ENCODE peak calls at places on chromosomes 12 and 14, in five cellular contexts. Z is RWPE1; H is CD8-positive, alpha-beta T cell; Q is esophagus squamous epithelium; A is HCT116. V is an unnamed sample.

GRCh38 chr12:67943295-67943892 is 45.9 kb upstream of the IFNG-AS1 start:
- DNase-seq in Z (peak; percentile 55), H (peak; percentile 69), Q (no peak), A (peak; percentile 39), V (peak; percentile 30)

GRCh38 chr12:107296681-107297086 is 203.3 kb upstream of the CRY1 start:
- DNase-seq in Z (peak; percentile 88), H (no peak), Q (no peak), A (no peak), V (no peak)

GRCh38 chr14:99199854-99200653 is 71.9 kb downstream of the BCL11B start:
- DNase-seq in Z (no peak), H (no peak), Q (no peak), A (no peak), V (no peak)

GRCh38 chr14:32588448-32589320 is 259.6 kb downstream of the AKAP6 start:
- DNase-seq in Z (no peak), H (no peak), Q (no peak), A (peak; percentile 16), V (no peak)

GRCh38 chr14:103427485-103428443 is 42.5 kb downstream of the MARK3 start:
- DNase-seq in Z (no peak), H (no peak), Q (no peak), A (no peak), V (no peak)

GRCh38 chr14:22821193-22822016 is 6.2 kb upstream of the SLC7A7 start:
- DNase-seq in Z (no peak), H (no peak), Q (no peak), A (no peak), V (no peak)

GRCh38 chr12:94148841-94149780 is 734 bp downstream of the PLXNC1 start:
- DNase-seq in Z (no peak), H (peak; percentile 50), Q (no peak), A (no peak), V (no peak)

GRCh38 chr12:225012-225411 is 11.1 kb upstream of the SLC6A12 start:
- DNase-seq in Z (no peak), H (no peak), Q (no peak), A (no peak), V (no peak)

GRCh38 chr14:60865378-60866127 is 115.3 kb downstream of the TRMT5 start:
- DNase-seq in Z (no peak), H (no peak), Q (no peak), A (no peak), V (no peak)

GRCh38 chr12:46915082-46915481 is 89.3 kb upstream of the SLC38A4 start:
- DNase-seq in Z (no peak), H (no peak), Q (no peak), A (no peak), V (no peak)

GRCh38 chr14:72457641-72458040 is 436.3 kb downstream of the DPF3 start:
- DNase-seq in Z (peak; percentile 59), H (no peak), Q (no peak), A (no peak), V (no peak)

GRCh38 chr12:45354399-45354798 is 138.5 kb downstream of the ANO6 start:
- DNase-seq in Z (no peak), H (no peak), Q (no peak), A (no peak), V (no peak)

GRCh38 chr14:68840454-68840853 is 47.6 kb upstream of the ZFP36L1 start:
- DNase-seq in Z (no peak), H (no peak), Q (no peak), A (no peak), V (no peak)

GRCh38 chr14:101845496-101845895 is 84.0 kb downstream of the PPP2R5C start:
- DNase-seq in Z (no peak), H (no peak), Q (no peak), A (no peak), V (no peak)

GRCh38 chr14:74407021-74407800 is 18.8 kb downstream of the SYNDIG1L start:
- DNase-seq in Z (no peak), H (no peak), Q (no peak), A (no peak), V (no peak)

GRCh38 chr12:19021240-19021639 is 108.3 kb upstream of the PLEKHA5 start:
- DNase-seq in Z (no peak), H (no peak), Q (no peak), A (no peak), V (no peak)

GRCh38 chr12:132506730-132507538 is 17.0 kb downstream of the FBRSL1 start:
- DNase-seq in Z (no peak), H (peak; percentile 63), Q (no peak), A (no peak), V (no peak)

GRCh38 chr14:102683399-102684275 is 91.2 kb downstream of the RCOR1 start:
- DNase-seq in Z (no peak), H (no peak), Q (no peak), A (no peak), V (no peak)

GRCh38 chr12:92987362-92987761 is 58.3 kb upstream of the EEA1 start:
- DNase-seq in Z (peak; percentile 57), H (no peak), Q (no peak), A (peak; percentile 42), V (no peak)
- H3K27ac ChIP-seq in Z (no peak overlapping the region), H (no peak overlapping the region), Q (peak overlapping the region; percentile 18), A (no peak overlapping the region), V (no peak overlapping the region)

GRCh38 chr12:118375348-118375747 is 1.0 kb upstream of the SUDS3 start:
- DNase-seq in Z (no peak), H (no peak), Q (no peak), A (no peak), V (no peak)

GRCh38 chr12:118372541-118373495 is at the start of gene TAOK3:
- DNase-seq in Z (peak; percentile 96), H (peak; percentile 96), Q (peak; percentile 99), A (peak; percentile 97), V (peak; percentile 99)

GRCh38 chr12:118373628-118374027 is 921 bp upstream of the TAOK3 start:
- DNase-seq in Z (no peak), H (no peak), Q (no peak), A (no peak), V (no peak)

GRCh38 chr12:118374909-118375308 is 1.4 kb upstream of the SUDS3 start:
- DNase-seq in Z (no peak), H (no peak), Q (no peak), A (no peak), V (no peak)

GRCh38 chr12:118374126-118374725 is 1.5 kb upstream of the TAOK3 start:
- DNase-seq in Z (no peak), H (no peak), Q (no peak), A (no peak), V (no peak)
- H3K27ac ChIP-seq in Z (no peak overlapping the region), H (no peak overlapping the region), Q (no peak overlapping the region), A (no peak overlapping the region), V (peak overlapping the region; percentile 5)

GRCh38 chr12:64222011-64222765 is at the start of gene KICS2:
- DNase-seq in Z (peak; percentile 90), H (peak; percentile 88), Q (peak; percentile 55), A (peak; percentile 92), V (peak; percentile 87)
- H3K27ac ChIP-seq in Z (peak within 1 kb of the TSS; percentile 79), H (peak within 1 kb of the TSS; percentile 95), Q (peak within 1 kb of the TSS; percentile 90), A (peak within 1 kb of the TSS; percentile 69), V (peak within 1 kb of the TSS; percentile 94)

DNA sequence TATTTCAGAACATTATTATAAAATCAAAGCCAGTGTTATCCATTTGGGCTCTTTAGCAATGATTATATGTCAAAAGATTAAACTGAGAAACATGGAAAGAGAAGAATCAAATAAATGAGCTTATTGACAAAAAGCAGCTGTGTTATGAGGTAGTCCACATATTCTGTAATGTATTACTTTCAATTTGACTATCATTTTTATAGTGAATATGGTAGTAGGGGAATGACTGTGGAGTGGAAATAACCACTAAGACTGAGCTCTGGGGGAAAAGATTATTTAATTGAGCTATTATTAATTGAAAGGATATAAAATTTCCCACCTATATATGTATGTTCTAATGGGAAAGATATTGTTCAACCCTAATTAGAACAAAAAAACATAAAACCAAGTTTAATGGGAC is 381.3 kb downstream of the TMTC2 start:
- DNase-seq in Z (no peak), H (no peak), Q (no peak), A (no peak), V (no peak)
- H3K27ac ChIP-seq in Z (no peak overlapping the region), H (no peak overlapping the region), Q (no peak overlapping the region), A (no peak overlapping the region), V (no peak overlapping the region)

GRCh38 chr12:49870501-49871262 is 27.8 kb upstream of the BCDIN3D start:
- DNase-seq in Z (no peak), H (no peak), Q (no peak), A (no peak), V (no peak)

GRCh38 chr12:49868952-49869815 is 26.3 kb upstream of the BCDIN3D start:
- DNase-seq in Z (no peak), H (no peak), Q (no peak), A (no peak), V (no peak)

GRCh38 chr12:49871263-49871561 is 28.3 kb upstream of the BCDIN3D start:
- DNase-seq in Z (no peak), H (no peak), Q (no peak), A (no peak), V (no peak)

GRCh38 chr12:49868449-49868848 is 25.5 kb upstream of the BCDIN3D start:
- DNase-seq in Z (no peak), H (no peak), Q (no peak), A (no peak), V (no peak)

GRCh38 chr12:49869816-49870500 is 27.1 kb upstream of the BCDIN3D start:
- DNase-seq in Z (no peak), H (no peak), Q (no peak), A (no peak), V (no peak)
- H3K27ac ChIP-seq in Z (no peak overlapping the region), H (no peak overlapping the region), Q (no peak overlapping the region), A (no peak overlapping the region), V (peak overlapping the region; percentile 62)

GRCh38 chr14:92510972-92511371 is 2.6 kb upstream of the RIN3 start:
- DNase-seq in Z (peak; percentile 8), H (no peak), Q (no peak), A (peak; percentile 51), V (no peak)

GRCh38 chr14:92511472-92512247 is 1.9 kb upstream of the RIN3 start:
- DNase-seq in Z (peak; percentile 89), H (no peak), Q (no peak), A (peak; percentile 94), V (no peak)

GRCh38 chr14:92513204-92513965 is at the start of gene RIN3:
- DNase-seq in Z (peak; percentile 47), H (peak; percentile 55), Q (peak; percentile 16), A (no peak), V (no peak)

GRCh38 chr14:92513966-92514843 is 624 bp downstream of the RIN3 start:
- DNase-seq in Z (peak; percentile 33), H (peak; percentile 61), Q (no peak), A (no peak), V (no peak)

GRCh38 chr14:92512807-92513203 is 776 bp upstream of the RIN3 start:
- DNase-seq in Z (no peak), H (no peak), Q (no peak), A (no peak), V (no peak)
- H3K27ac ChIP-seq in Z (no peak overlapping the region), H (peak overlapping the region; percentile 71), Q (peak overlapping the region; percentile 82), A (peak overlapping the region; percentile 69), V (no peak overlapping the region)

DNA sequence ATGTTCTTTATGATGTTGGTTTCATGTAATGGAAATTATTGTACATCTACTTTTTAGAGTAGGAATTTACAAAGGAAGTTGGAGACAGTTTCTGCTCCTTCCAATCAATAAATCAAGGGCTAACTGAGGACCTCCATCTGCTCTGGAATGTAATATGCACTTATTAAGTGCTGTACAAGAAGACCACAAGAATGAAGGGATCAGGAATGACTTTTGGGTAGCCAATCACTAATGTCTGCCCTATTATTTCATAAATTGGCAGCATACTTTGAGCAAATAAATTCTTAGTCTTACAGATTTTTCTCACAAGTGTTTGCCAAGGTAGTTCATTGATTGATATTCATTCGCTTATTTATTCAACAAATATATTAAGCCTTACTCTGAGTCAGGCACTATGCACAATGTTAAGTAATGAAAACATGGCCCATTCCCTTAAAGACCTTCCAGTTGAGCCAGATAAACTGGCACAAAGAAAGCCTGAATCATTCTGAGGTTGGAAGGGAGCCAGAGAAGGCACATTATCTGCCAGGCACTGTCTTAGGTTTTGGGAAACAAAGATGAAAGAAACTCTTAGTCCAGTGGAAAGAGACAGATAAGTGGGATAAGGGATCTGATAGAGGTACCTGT is 26.7 kb downstream of the PDE6H start:
- DNase-seq in Z (peak; percentile 14), H (no peak), Q (no peak), A (no peak), V (no peak)
- H3K27ac ChIP-seq in Z (no peak overlapping the region), H (no peak overlapping the region), Q (no peak overlapping the region), A (no peak overlapping the region), V (no peak overlapping the region)

V was measured in substantia nigra.